ENCODE peak calls at places on chromosomes 1 and 21, in seven cellular contexts. N is stromal cell of bone marrow; F is hepatocyte; A is T-helper 9 cell; B is stimulated activated CD8-positive, alpha-beta memory T cell treated with anti-CD3 and anti-CD28 coated beads, Interleukin-7, amount 100 ng/mL, for 4 hours; I is HT1080; X is non-pigmented ciliary epithelial cell. V is an unnamed sample.

GRCh38 chr21:45538381-45539045 is 3.7 kb downstream of the SLC19A1 start:
- DNase-seq in N (no peak), F (no peak), A (no peak), B (no peak), I (no peak), X (no peak), V (no peak)

GRCh38 chr1:53142226-53142853 is at the start of gene SLC1A7:
- DNase-seq in N (no peak), F (no peak), A (no peak), B (no peak), I (no peak), X (no peak), V (no peak)

GRCh38 chr21:15080504-15080903 is 15.7 kb upstream of the NRIP1 start:
- DNase-seq in N (no peak), F (no peak), A (no peak), B (no peak), I (no peak), X (no peak), V (no peak)

GRCh38 chr1:832136-832535 is 91.6 kb upstream of the SAMD11 start:
- DNase-seq in N (no peak), F (no peak), A (no peak), B (no peak), I (no peak), X (no peak), V (no peak)

GRCh38 chr1:246765521-246765920 is 41.3 kb downstream of the SCCPDH start:
- DNase-seq in N (no peak), F (no peak), A (no peak), B (no peak), I (no peak), X (no peak), V (no peak)

GRCh38 chr1:229360417-229360816 is 17.6 kb upstream of the CCSAP start:
- DNase-seq in N (no peak), F (no peak), A (no peak), B (no peak), I (no peak), X (no peak), V (no peak)

GRCh38 chr1:198128528-198128927 is 28.3 kb upstream of the NEK7 start:
- DNase-seq in N (no peak), F (no peak), A (no peak), B (no peak), I (no peak), X (no peak), V (no peak)

GRCh38 chr1:179775009-179775408 is 31.9 kb downstream of the FAM163A start:
- DNase-seq in N (no peak), F (no peak), A (no peak), B (no peak), I (peak; percentile 71), X (no peak), V (no peak)

GRCh38 chr1:25140073-25140797 is 92.1 kb downstream of the SYF2 start:
- DNase-seq in N (no peak), F (peak; percentile 36), A (no peak), B (no peak), I (no peak), X (no peak), V (no peak)

GRCh38 chr1:10753279-10753678 is 43.2 kb downstream of the CASZ1 start:
- DNase-seq in N (no peak), F (no peak), A (no peak), B (no peak), I (no peak), X (no peak), V (no peak)

GRCh38 chr1:11521605-11522399 is 42.8 kb downstream of the DISP3 start:
- DNase-seq in N (no peak), F (no peak), A (no peak), B (no peak), I (no peak), X (no peak), V (no peak)

GRCh38 chr1:199687321-199687720 is 340.2 kb upstream of the NR5A2 start:
- DNase-seq in N (no peak), F (no peak), A (no peak), B (no peak), I (peak; percentile 20), X (peak; percentile 19), V (no peak)

GRCh38 chr1:17732475-17732874 is 22.7 kb upstream of the ACTL8 start:
- DNase-seq in N (peak; percentile 44), F (no peak), A (no peak), B (no peak), I (peak; percentile 61), X (no peak), V (no peak)

GRCh38 chr1:221435510-221435909 is 306.4 kb downstream of the DUSP10 start:
- DNase-seq in N (no peak), F (peak; percentile 68), A (no peak), B (no peak), I (peak; percentile 71), X (no peak), V (peak; percentile 42)

GRCh38 chr1:92980732-92981647 is 19.7 kb upstream of the DIPK1A start:
- DNase-seq in N (no peak), F (no peak), A (peak; percentile 9), B (peak; percentile 25), I (no peak), X (no peak), V (no peak)

GRCh38 chr1:92186081-92186480 is 31.6 kb upstream of the C1orf146 start:
- DNase-seq in N (peak; percentile 25), F (no peak), A (no peak), B (no peak), I (no peak), X (peak; percentile 46), V (no peak)

GRCh38 chr1:35691571-35692220 is 27.0 kb downstream of the C1orf216 start:
- DNase-seq in N (no peak), F (no peak), A (no peak), B (no peak), I (no peak), X (no peak), V (no peak)

GRCh38 chr1:111707906-111708305 is 31.3 kb downstream of the INKA2 start:
- DNase-seq in N (peak; percentile 21), F (no peak), A (no peak), B (no peak), I (no peak), X (no peak), V (no peak)

GRCh38 chr1:180594723-180595122 is 36.0 kb downstream of the OVAAL start:
- DNase-seq in N (no peak), F (no peak), A (no peak), B (no peak), I (peak; percentile 32), X (no peak), V (no peak)

GRCh38 chr1:1348420-1349255 is 580 bp downstream of the DVL1 start:
- DNase-seq in N (no peak), F (peak; percentile 68), A (no peak), B (no peak), I (no peak), X (no peak), V (no peak)

GRCh38 chr1:40939320-40940059 is 40.0 kb upstream of the CTPS1 start:
- DNase-seq in N (peak; percentile 75), F (peak; percentile 71), A (no peak), B (no peak), I (no peak), X (no peak), V (no peak)

GRCh38 chr1:50418600-50419109 is 4.6 kb downstream of the DMRTA2 start:
- DNase-seq in N (no peak), F (no peak), A (no peak), B (no peak), I (no peak), X (no peak), V (no peak)

GRCh38 chr1:17926906-17927305 is 171.8 kb downstream of the ACTL8 start:
- DNase-seq in N (no peak), F (no peak), A (no peak), B (no peak), I (no peak), X (no peak), V (no peak)

GRCh38 chr1:176961678-176962077 is 202.8 kb downstream of the ASTN1 start:
- DNase-seq in N (no peak), F (no peak), A (no peak), B (no peak), I (no peak), X (no peak), V (no peak)

GRCh38 chr1:231421616-231421970 is 494 bp downstream of the EGLN1 start:
- DNase-seq in N (no peak), F (peak; percentile 74), A (peak; percentile 26), B (no peak), I (no peak), X (no peak), V (no peak)

GRCh38 chr1:200479816-200480215 is 70.0 kb upstream of the ZNF281 start:
- DNase-seq in N (peak; percentile 50), F (no peak), A (no peak), B (no peak), I (no peak), X (no peak), V (no peak)

GRCh38 chr1:34926894-34927293 is 2.6 kb downstream of the DLGAP3 start:
- DNase-seq in N (no peak), F (no peak), A (no peak), B (no peak), I (no peak), X (no peak), V (no peak)

GRCh38 chr1:161166669-161167548 is 683 bp downstream of the PPOX start:
- DNase-seq in N (no peak), F (peak; percentile 36), A (no peak), B (no peak), I (no peak), X (no peak), V (no peak)

GRCh38 chr1:209835782-209836298 is 8.1 kb downstream of the UTP25 start:
- DNase-seq in N (peak; percentile 68), F (no peak), A (no peak), B (no peak), I (peak; percentile 47), X (no peak), V (no peak)

GRCh38 chr1:215530401-215530984 is 36.6 kb upstream of the KCTD3 start:
- DNase-seq in N (no peak), F (no peak), A (no peak), B (no peak), I (no peak), X (no peak), V (no peak)

GRCh38 chr1:198238121-198238520 is 81.3 kb downstream of the NEK7 start:
- DNase-seq in N (no peak), F (no peak), A (no peak), B (no peak), I (no peak), X (no peak), V (no peak)

GRCh38 chr1:48931571-48932251 is 155.0 kb upstream of the BEND5 start:
- DNase-seq in N (peak; percentile 19), F (peak; percentile 13), A (no peak), B (no peak), I (peak; percentile 91), X (peak; percentile 27), V (no peak)

GRCh38 chr21:46017148-46017547 is 35.6 kb downstream of the COL6A1 start:
- DNase-seq in N (no peak), F (no peak), A (no peak), B (no peak), I (no peak), X (no peak), V (no peak)